ENCODE peak calls at places on chromosome 1, in ten cellular contexts. F is colonic mucosa; S is GM23338; Y is CD8-positive, alpha-beta memory T cell; O is CD8-positive, alpha-beta T cell; R is lower lobe of right lung; N is body of pancreas; W is uterus; E is endodermal cell; D is cardiac muscle cell. H is an unnamed sample. For H3K36me3 and H3K27me3, the result is how much of the 10 kb centered on the place peaks cover.

GRCh38 chr1:95742591-95743089 is 508.6 kb downstream of the RWDD3 start:
- DNase-seq in W (no peak), E (peak), N (no peak), R (no peak), D (no peak), F (no peak), O (no peak), Y (no peak), S (no peak), H (no peak)

GRCh38 chr1:175514309-175515001 is 228.9 kb downstream of the TNR start:
- DNase-seq in E (no peak), S (no peak), O (no peak), N (no peak), Y (no peak), D (no peak), W (no peak), F (no peak), R (no peak), H (no peak)

GRCh38 chr1:234533034-234533571 is 54.1 kb upstream of the TARBP1 start:
- DNase-seq in F (peak), R (no peak), Y (no peak), D (no peak), E (no peak), W (peak), N (peak), O (no peak), S (no peak), H (no peak)

GRCh38 chr1:72282271-72282656 is at the start of gene NEGR1:
- DNase-seq in N (peak), D (peak), R (peak), E (peak), F (peak), Y (no peak), W (peak), O (no peak), S (peak), H (peak)

GRCh38 chr1:113567427-113567826 is 177.1 kb downstream of the MAGI3 start:
- DNase-seq in S (no peak), E (no peak), O (no peak), W (no peak), R (no peak), D (no peak), Y (no peak), N (no peak), F (no peak), H (no peak)

GRCh38 chr1:19559641-19560040 is 74.3 kb upstream of the CAPZB start:
- DNase-seq in N (no peak), O (no peak), R (no peak), E (no peak), D (no peak), S (no peak), F (no peak), Y (no peak), W (no peak), H (no peak)

GRCh38 chr1:221169447-221169889 is 290.2 kb downstream of the HLX start:
- DNase-seq in F (no peak), N (no peak), Y (no peak), E (peak), O (no peak), R (no peak), S (peak), D (peak), W (no peak), H (no peak)

GRCh38 chr1:36764796-36765195 is 269.5 kb downstream of the GRIK3 start:
- DNase-seq in O (no peak), Y (no peak), D (no peak), S (no peak), W (no peak), R (no peak), N (no peak), F (no peak), E (peak), H (no peak)

GRCh38 chr1:22814176-22815042 is 103.8 kb downstream of the EPHB2 start:
- DNase-seq in E (no peak), R (peak), N (peak), W (peak), D (no peak), S (no peak), O (no peak), F (peak), Y (no peak), H (no peak)

GRCh38 chr1:9595968-9596340 is 7.2 kb downstream of the TMEM201 start:
- DNase-seq in D (no peak), S (no peak), O (no peak), E (no peak), Y (no peak), N (no peak), R (no peak), F (no peak), W (no peak), H (no peak)
- H3K36me3 ChIP-seq in D (under half), S (under half), O (under half), E (under half), Y (under half), N (under half), R (under half), F (under half), W (under half), H (under half)

GRCh38 chr1:204503913-204504519 is 9.4 kb upstream of the PIK3C2B start:
- DNase-seq in N (no peak), E (no peak), W (no peak), O (no peak), R (no peak), S (no peak), D (no peak), Y (no peak), F (no peak), H (no peak)

GRCh38 chr1:204498980-204499379 is 4.4 kb upstream of the PIK3C2B start:
- DNase-seq in O (no peak), Y (no peak), N (no peak), D (no peak), F (no peak), S (no peak), R (no peak), E (no peak), W (no peak), H (no peak)

GRCh38 chr1:204503122-204503912 is 8.7 kb upstream of the PIK3C2B start:
- DNase-seq in E (no peak), N (no peak), S (peak), R (no peak), W (no peak), F (peak), O (no peak), D (peak), Y (no peak), H (no peak)

GRCh38 chr1:204495078-204495753 is 611 bp upstream of the PIK3C2B start:
- DNase-seq in D (no peak), S (peak), E (no peak), R (no peak), Y (peak), F (no peak), O (no peak), W (no peak), N (no peak), H (no peak)

DNA sequence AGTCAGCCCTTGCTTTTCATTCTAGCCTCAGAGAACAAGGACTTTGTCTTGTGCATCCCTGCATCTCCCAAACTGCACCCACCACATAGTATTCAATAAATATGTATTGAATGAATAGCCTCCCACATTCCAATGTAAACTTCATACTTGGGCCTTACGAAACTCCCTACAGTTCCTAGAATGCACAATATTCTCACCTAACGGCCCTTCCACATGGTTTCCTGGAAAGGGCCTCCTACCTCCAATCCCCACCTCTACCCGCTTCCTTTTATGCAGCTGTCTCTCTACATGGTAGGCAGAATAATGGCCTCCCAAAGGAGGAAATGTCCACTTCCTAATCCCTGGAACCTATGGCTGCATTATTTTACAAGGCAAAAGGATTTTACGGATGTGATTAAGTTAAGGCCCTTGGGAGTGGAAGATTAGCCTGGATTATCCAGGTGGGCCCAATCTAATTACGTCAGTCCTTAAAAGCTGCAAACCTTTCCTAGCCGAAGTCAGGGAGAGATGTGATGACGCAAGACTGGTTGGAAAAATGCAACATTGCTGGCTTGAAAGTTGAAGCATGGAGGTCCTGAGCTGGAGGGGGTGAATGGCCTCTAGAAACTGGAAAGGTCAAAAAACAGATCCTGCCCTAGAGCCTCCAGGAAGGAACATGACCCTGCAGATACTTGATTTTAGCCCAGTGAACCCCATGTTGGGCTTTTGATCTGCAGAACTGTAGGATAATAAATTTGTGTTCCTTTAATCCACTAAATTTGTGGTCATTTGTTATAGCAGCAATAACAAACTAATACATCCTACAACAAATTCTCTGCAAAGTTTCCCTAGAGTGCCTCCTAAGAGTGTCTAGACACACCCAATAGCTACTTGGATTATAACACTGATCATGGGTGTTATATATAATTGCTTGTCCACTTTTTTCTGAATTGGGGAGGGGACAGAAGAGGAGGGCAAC is 5.2 kb upstream of the PIK3C2B start:
- DNase-seq in S (no peak), O (no peak), W (no peak), Y (no peak), N (no peak), E (no peak), D (no peak), R (no peak), F (no peak), H (no peak)
- H3K27me3 ChIP-seq in S (under half), O (under half), W (under half), Y (under half), N (under half), E (under half), D (under half), R (under half), F (under half), H (under half)

GRCh38 chr1:27410709-27411108 is 18.3 kb downstream of the GPR3 start:
- DNase-seq in E (no peak), W (no peak), S (no peak), Y (no peak), N (no peak), O (no peak), F (no peak), D (no peak), R (no peak), H (no peak)

GRCh38 chr1:27413004-27413403 is 20.6 kb downstream of the GPR3 start:
- DNase-seq in D (no peak), R (no peak), W (no peak), Y (no peak), N (no peak), O (no peak), S (no peak), E (no peak), F (no peak), H (no peak)

GRCh38 chr1:27408151-27408550 is 15.7 kb downstream of the GPR3 start:
- DNase-seq in F (no peak), R (no peak), Y (no peak), O (no peak), N (no peak), S (no peak), E (no peak), W (no peak), D (no peak), H (no peak)

GRCh38 chr1:27412502-27412901 is 20.1 kb downstream of the GPR3 start:
- DNase-seq in Y (no peak), O (no peak), N (no peak), S (no peak), F (no peak), E (no peak), W (no peak), R (no peak), D (no peak), H (no peak)

DNA sequence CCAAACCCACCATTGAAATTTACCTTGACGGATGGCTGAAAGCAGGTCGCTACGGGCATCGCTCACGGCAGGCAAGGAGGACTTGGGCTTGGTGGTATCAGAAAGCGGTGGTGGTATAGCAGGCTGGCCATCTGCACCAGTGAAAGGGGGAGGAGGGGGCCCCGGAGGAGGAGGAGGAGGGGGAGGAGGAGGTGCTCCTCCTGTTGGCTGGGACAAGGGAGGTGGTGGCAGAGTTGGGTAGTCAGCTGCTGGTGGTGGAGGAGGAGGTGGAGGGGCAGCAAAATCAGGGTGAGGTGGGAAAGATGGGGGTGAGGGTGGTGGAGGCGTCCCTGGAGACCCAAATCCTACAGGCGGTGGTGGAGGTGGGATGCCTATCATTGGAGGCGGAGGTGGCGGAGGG is 17.2 kb downstream of the GPR3 start:
- DNase-seq in R (no peak), D (no peak), W (no peak), N (no peak), O (no peak), E (no peak), S (no peak), F (no peak), Y (no peak), H (no peak)
- H3K36me3 ChIP-seq in R (half or more), D (half or more), W (under half), N (under half), O (half or more), E (half or more), S (under half), F (under half), Y (half or more), H (under half)

GRCh38 chr1:50833216-50833615 is 126.9 kb downstream of the FAF1 start:
- DNase-seq in W (no peak), Y (no peak), O (no peak), E (no peak), S (no peak), R (no peak), N (no peak), F (no peak), D (no peak), H (no peak)

GRCh38 chr1:50831300-50832061 is 128.6 kb downstream of the FAF1 start:
- DNase-seq in E (no peak), S (no peak), N (no peak), F (no peak), W (no peak), Y (no peak), O (no peak), R (no peak), D (no peak), H (no peak)

GRCh38 chr1:50829010-50829958 is 130.8 kb downstream of the FAF1 start:
- DNase-seq in R (no peak), W (no peak), F (no peak), E (no peak), D (no peak), S (no peak), N (no peak), O (no peak), Y (no peak), H (no peak)

GRCh38 chr1:50832167-50832566 is 127.9 kb downstream of the FAF1 start:
- DNase-seq in S (no peak), F (no peak), W (no peak), N (no peak), Y (no peak), D (no peak), E (no peak), O (no peak), R (no peak), H (no peak)

DNA sequence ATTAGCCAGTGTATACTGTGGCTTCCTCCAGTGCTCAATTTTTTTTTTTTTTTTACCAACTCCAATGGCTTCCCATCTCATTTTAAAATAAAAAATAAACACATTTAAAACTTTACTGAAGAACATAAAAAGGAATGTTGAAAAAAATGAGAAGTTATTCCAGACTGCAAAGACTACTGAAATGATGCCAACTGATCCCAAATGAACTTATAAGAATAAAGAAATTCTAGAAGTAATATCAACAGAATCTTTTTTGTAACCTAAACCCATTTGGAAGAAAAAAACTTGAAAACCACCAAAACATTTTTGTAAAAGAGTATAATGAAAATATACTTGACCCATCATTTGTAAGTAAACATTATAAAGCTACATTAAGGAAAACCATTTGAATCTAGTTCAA is 129.4 kb downstream of the FAF1 start:
- DNase-seq in O (no peak), D (no peak), Y (no peak), R (no peak), W (no peak), N (no peak), E (no peak), S (no peak), F (no peak), H (no peak)
- H3K27me3 ChIP-seq in O (under half), D (under half), Y (under half), R (under half), W (under half), N (under half), E (under half), S (under half), F (under half), H (under half)

GRCh38 chr1:232428781-232429530 is 201.0 kb downstream of the SIPA1L2 start:
- DNase-seq in N (no peak), D (peak), E (no peak), W (no peak), F (no peak), S (no peak), R (no peak), O (no peak), Y (no peak), H (no peak)
- H3K36me3 ChIP-seq in N (under half), D (under half), E (half or more), W (under half), F (under half), S (under half), R (half or more), O (under half), Y (under half), H (under half)

DNA sequence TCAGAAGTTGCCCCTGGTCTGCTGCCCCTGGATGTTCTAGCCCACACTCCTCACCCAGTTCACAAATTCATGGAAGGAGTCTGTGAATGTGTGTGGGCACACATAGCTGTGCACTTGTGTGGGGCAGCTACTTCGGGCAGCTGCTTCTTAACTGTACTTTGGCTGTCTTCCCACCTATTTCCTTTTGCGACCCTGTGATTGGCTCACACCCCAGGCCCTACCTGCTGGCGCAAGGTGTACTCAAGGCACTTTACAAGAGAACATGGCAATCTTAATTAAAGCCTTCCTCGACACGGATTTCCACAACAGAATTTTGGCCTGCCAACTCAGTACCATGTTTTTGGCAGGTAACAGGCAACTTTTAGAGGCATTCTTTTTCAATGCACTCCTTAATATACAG is 86.5 kb upstream of the CTTNBP2NL start:
- DNase-seq in N (no peak), W (no peak), D (no peak), O (no peak), R (peak), Y (no peak), E (no peak), F (no peak), S (no peak), H (no peak)
- H3K27me3 ChIP-seq in N (under half), W (under half), D (under half), O (under half), R (under half), Y (under half), E (under half), F (under half), S (under half), H (under half)

DNA sequence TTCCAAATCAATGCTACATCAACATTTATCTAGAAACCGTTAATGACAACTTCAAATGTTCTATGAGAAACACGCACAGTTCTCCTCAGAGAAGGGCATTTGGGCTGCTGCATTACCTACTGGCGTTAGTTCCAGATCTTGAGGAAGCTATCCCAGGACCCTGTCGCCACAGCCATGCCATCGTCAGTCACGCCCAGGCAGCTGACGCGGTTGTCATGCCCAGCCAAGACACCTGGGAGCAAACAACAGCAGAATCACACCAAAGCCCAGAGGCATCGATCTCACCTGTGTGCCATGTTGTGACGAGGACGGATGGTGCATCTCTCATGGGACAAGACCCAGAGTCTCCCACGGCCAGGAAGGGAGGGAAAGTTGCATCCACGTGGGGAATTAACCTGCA is 8.9 kb upstream of the NADK start:
- DNase-seq in D (no peak), R (peak), O (no peak), W (no peak), F (no peak), Y (no peak), E (no peak), N (no peak), S (no peak), H (no peak)
- H3K36me3 ChIP-seq in D (half or more), R (half or more), O (half or more), W (under half), F (under half), Y (half or more), E (half or more), N (under half), S (half or more), H (under half)

GRCh38 chr1:9211291-9211811 is 23.2 kb upstream of the H6PD start:
- DNase-seq in N (no peak), S (no peak), R (no peak), W (no peak), E (no peak), O (no peak), F (no peak), Y (no peak), D (no peak), H (no peak)
- H3K27me3 ChIP-seq in N (under half), S (under half), R (under half), W (under half), E (under half), O (under half), F (under half), Y (under half), D (under half), H (under half)

DNA sequence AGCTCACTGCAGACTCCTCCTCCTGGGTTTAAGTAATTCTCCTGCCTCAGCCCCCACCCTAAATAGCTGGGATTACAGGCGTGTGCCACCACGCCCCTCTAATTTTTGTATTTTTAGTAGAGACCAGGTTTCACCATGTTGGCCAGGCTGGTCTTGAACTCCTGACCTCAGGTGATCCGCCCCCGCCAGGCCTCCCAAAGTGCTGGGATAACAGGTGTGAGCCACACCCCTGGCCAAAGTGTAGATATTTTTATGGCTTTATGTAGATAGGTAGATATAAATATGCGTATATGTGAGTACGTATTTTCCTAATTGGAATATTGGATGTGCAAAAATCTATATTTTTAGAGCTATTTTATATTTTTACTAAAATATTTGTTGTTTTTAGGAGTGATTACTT is 9.4 kb downstream of the KDM4A start:
- DNase-seq in Y (no peak), D (no peak), W (no peak), F (peak), S (no peak), E (no peak), R (no peak), N (no peak), O (no peak), H (no peak)
- H3K36me3 ChIP-seq in Y (half or more), D (half or more), W (under half), F (under half), S (half or more), E (half or more), R (half or more), N (under half), O (under half), H (under half)